ENCODE peak calls at places on chromosomes 16 and 17, in nine cellular contexts. Y, P, M, H, C, D, F, I and O are unnamed samples.

GRCh38 chr17:37710344-37710886 is 34.4 kb downstream of the HNF1B start:
- DNase-seq in D (no peak), C (no peak), I (peak), M (no peak), F (peak), P (peak), Y (peak), H (no peak), O (no peak)

GRCh38 chr16:17155480-17155879 is 315.3 kb downstream of the XYLT1 start:
- DNase-seq in Y (no peak), D (no peak), P (no peak), H (no peak), I (no peak), F (no peak), C (no peak), M (no peak), O (no peak)

GRCh38 chr16:87436225-87437172 is 44.4 kb downstream of the MAP1LC3B start:
- DNase-seq in C (no peak), Y (no peak), P (no peak), I (no peak), F (peak), D (no peak), M (no peak), H (peak), O (no peak)

GRCh38 chr16:68062910-68063393 is 22.2 kb upstream of the NFATC3 start:
- DNase-seq in M (peak), P (peak), D (no peak), F (no peak), H (no peak), I (no peak), Y (no peak), C (no peak), O (no peak)

GRCh38 chr17:19250421-19251141 is 13.4 kb downstream of the EPN2 start:
- DNase-seq in P (no peak), C (peak), H (peak), Y (no peak), F (no peak), I (peak), D (no peak), M (no peak), O (peak)

GRCh38 chr17:15966183-15966878 is 21.4 kb downstream of the ADORA2B start:
- DNase-seq in C (no peak), D (no peak), P (peak), M (no peak), F (no peak), H (no peak), Y (peak), I (no peak), O (no peak)

GRCh38 chr16:46897471-46897870 is 13.3 kb downstream of the GPT2 start:
- DNase-seq in H (no peak), D (no peak), Y (no peak), C (no peak), F (no peak), M (no peak), P (no peak), I (no peak), O (no peak)

GRCh38 chr16:70392606-70393005 is 45.9 kb downstream of the DDX19A start:
- DNase-seq in D (no peak), M (no peak), Y (no peak), I (no peak), F (no peak), H (no peak), C (no peak), P (no peak), O (no peak)

GRCh38 chr16:4077083-4077714 is 39.0 kb downstream of the ADCY9 start:
- DNase-seq in M (no peak), D (no peak), C (no peak), H (no peak), I (no peak), P (no peak), F (no peak), Y (no peak), O (no peak)

GRCh38 chr16:25298165-25298872 is 40.7 kb upstream of the ZKSCAN2 start:
- DNase-seq in D (peak), Y (peak), I (no peak), P (no peak), C (no peak), M (no peak), H (no peak), F (no peak), O (no peak)

GRCh38 chr16:88888057-88888777 is 21.8 kb upstream of the PABPN1L start:
- DNase-seq in I (no peak), D (no peak), Y (no peak), H (no peak), F (no peak), M (no peak), C (peak), P (no peak), O (no peak)

GRCh38 chr16:19858654-19859018 is 26.0 kb downstream of the GPRC5B start:
- DNase-seq in I (no peak), C (no peak), H (no peak), P (no peak), D (no peak), F (no peak), Y (no peak), M (no peak), O (no peak)

GRCh38 chr16:30949655-30950515 is 1.0 kb downstream of the ORAI3 start:
- DNase-seq in M (peak), F (peak), H (peak), Y (peak), I (peak), D (peak), P (peak), C (peak), O (no peak)

GRCh38 chr17:2025622-2026309 is 632 bp upstream of the RTN4RL1 start:
- DNase-seq in C (peak), H (peak), P (peak), M (peak), I (peak), D (peak), Y (peak), F (peak), O (peak)

GRCh38 chr17:79026345-79027273 is 2.6 kb downstream of the C1QTNF1 start:
- DNase-seq in M (no peak), F (no peak), C (peak), D (peak), Y (peak), H (peak), P (peak), I (no peak), O (no peak)

GRCh38 chr16:65919977-65920376 is 446.5 kb upstream of the CDH5 start:
- DNase-seq in M (no peak), P (no peak), D (no peak), Y (no peak), F (no peak), H (no peak), I (no peak), C (no peak), O (no peak)

GRCh38 chr16:87854053-87854906 is 15.0 kb downstream of the SLC7A5 start:
- DNase-seq in C (no peak), F (no peak), Y (peak), P (no peak), I (no peak), D (peak), M (no peak), H (no peak), O (no peak)

GRCh38 chr17:19336938-19337711 is 25.4 kb downstream of the B9D1 start:
- DNase-seq in F (peak), Y (peak), H (peak), I (no peak), C (peak), D (peak), P (peak), M (no peak), O (no peak)

GRCh38 chr16:49441366-49441780 is 67.8 kb downstream of the C16orf78 start:
- DNase-seq in P (peak), D (no peak), C (peak), H (peak), F (no peak), Y (no peak), M (peak), I (peak), O (no peak)

GRCh38 chr16:1530883-1531637 is 2.4 kb upstream of the TMEM204 start:
- DNase-seq in H (no peak), P (no peak), D (peak), M (no peak), Y (no peak), F (no peak), C (peak), I (peak), O (no peak)

GRCh38 chr16:69567031-69567680 is 1.4 kb downstream of the NFAT5 start:
- DNase-seq in I (no peak), H (peak), Y (peak), P (no peak), C (no peak), F (peak), M (no peak), D (peak), O (no peak)

GRCh38 chr16:89199241-89200123 is 855 bp downstream of the SLC22A31 start:
- DNase-seq in H (no peak), I (no peak), F (no peak), M (no peak), C (no peak), Y (no peak), D (peak), P (no peak), O (no peak)

GRCh38 chr17:59401725-59402124 is 70.3 kb downstream of the YPEL2 start:
- DNase-seq in P (no peak), F (no peak), M (no peak), D (no peak), C (no peak), H (no peak), Y (peak), I (no peak), O (no peak)

GRCh38 chr17:4843451-4843850 is 10.3 kb downstream of the MINK1 start:
- DNase-seq in I (no peak), D (no peak), Y (no peak), C (no peak), F (no peak), M (no peak), P (no peak), H (no peak), O (no peak)

GRCh38 chr16:59573528-59574271 is 839.6 kb upstream of the GOT2 start:
- DNase-seq in Y (no peak), H (no peak), I (no peak), P (no peak), M (no peak), F (peak), C (no peak), D (peak), O (no peak)

GRCh38 chr16:78183437-78183836 is 84.0 kb downstream of the WWOX start:
- DNase-seq in H (no peak), Y (no peak), D (no peak), P (no peak), F (no peak), M (no peak), C (no peak), I (no peak), O (no peak)

GRCh38 chr17:1521067-1521466 is 4.7 kb upstream of the INPP5K start:
- DNase-seq in P (no peak), I (no peak), F (no peak), M (no peak), D (no peak), Y (no peak), H (no peak), C (no peak), O (no peak)

GRCh38 chr17:10777131-10777805 is 26.6 kb downstream of the TMEM238L start:
- DNase-seq in H (no peak), D (no peak), F (no peak), P (no peak), I (no peak), C (no peak), Y (no peak), M (no peak), O (no peak)

GRCh38 chr17:61235821-61236197 is 163.8 kb upstream of the TBX2 start:
- DNase-seq in C (no peak), H (no peak), Y (peak), P (no peak), F (peak), M (no peak), D (no peak), I (no peak), O (no peak)

GRCh38 chr16:57672416-57672815 is 4.3 kb downstream of the ADGRG3 start:
- DNase-seq in Y (no peak), H (no peak), P (no peak), I (no peak), C (no peak), F (no peak), M (no peak), D (no peak), O (no peak)

GRCh38 chr17:8073627-8074485 is 13.7 kb downstream of the ALOX12B start:
- DNase-seq in M (peak), C (peak), D (peak), I (peak), H (peak), F (peak), P (peak), Y (peak), O (no peak)
- H3K27ac ChIP-seq in M (no peak), C (no peak), D (no peak), I (no peak), H (no peak), F (no peak), P (no peak), Y (no peak), O (no peak)

DNA sequence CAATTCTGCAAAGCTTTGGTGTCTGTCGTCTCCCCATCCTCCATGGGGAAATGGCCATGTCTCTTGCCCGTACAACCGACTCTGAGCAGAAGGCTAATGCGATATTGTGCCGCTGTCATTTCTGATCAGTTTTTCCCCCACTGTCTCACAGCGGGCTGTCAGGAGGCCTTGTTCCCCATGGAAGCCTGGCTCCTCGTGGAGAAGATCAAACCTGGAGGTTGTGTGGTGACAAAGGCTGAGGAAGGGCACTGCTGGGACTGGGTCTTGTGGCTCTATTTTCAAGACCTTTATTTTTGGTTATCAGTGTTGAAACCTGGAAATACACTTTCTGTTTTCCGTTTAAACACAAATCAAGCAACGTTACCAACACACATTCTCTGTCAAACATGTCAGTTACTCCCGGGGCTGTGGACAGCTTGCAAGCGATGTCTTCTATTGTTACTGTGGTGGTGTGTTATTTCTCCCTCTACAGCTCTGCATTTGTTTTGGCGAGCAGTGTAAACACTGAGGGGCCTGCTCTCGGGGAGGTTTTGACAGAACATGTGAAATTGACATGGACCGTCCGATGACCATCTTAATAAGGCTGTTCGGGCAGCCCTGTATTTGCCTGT is 12.3 kb downstream of the RBFOX1 start:
- DNase-seq in P (no peak), C (peak), D (no peak), F (no peak), Y (no peak), M (no peak), H (no peak), I (no peak), O (no peak)
- H3K27ac ChIP-seq in P (no peak), C (peak), D (no peak), F (no peak), Y (no peak), M (no peak), H (no peak), I (peak), O (no peak)

GRCh38 chr17:77779711-77780539 is 178.6 kb upstream of the TNRC6C start:
- DNase-seq in P (no peak), Y (no peak), D (peak), M (no peak), I (peak), H (peak), C (peak), F (no peak), O (peak)
- H3K27ac ChIP-seq in P (peak), Y (no peak), D (no peak), M (no peak), I (peak), H (no peak), C (peak), F (no peak), O (peak)

GRCh38 chr17:47993964-47994363 is 23.1 kb downstream of the CDK5RAP3 start:
- DNase-seq in Y (no peak), I (no peak), F (no peak), H (no peak), M (no peak), D (no peak), P (no peak), C (no peak), O (no peak)
- H3K27ac ChIP-seq in Y (no peak), I (no peak), F (no peak), H (no peak), M (no peak), D (no peak), P (no peak), C (no peak), O (no peak)

GRCh38 chr16:16133943-16134604 is 89.2 kb downstream of the ABCC6 start:
- DNase-seq in P (no peak), Y (no peak), D (no peak), I (no peak), F (no peak), C (no peak), M (no peak), H (no peak), O (no peak)
- H3K27ac ChIP-seq in P (no peak), Y (no peak), D (no peak), I (no peak), F (no peak), C (no peak), M (no peak), H (no peak), O (no peak)

GRCh38 chr17:81278831-81279230 is 16.3 kb downstream of the SLC38A10 start:
- DNase-seq in Y (no peak), C (no peak), H (no peak), D (no peak), P (no peak), F (no peak), M (no peak), I (no peak), O (no peak)
- H3K27ac ChIP-seq in Y (no peak), C (peak), H (no peak), D (no peak), P (peak), F (no peak), M (no peak), I (no peak), O (no peak)

DNA sequence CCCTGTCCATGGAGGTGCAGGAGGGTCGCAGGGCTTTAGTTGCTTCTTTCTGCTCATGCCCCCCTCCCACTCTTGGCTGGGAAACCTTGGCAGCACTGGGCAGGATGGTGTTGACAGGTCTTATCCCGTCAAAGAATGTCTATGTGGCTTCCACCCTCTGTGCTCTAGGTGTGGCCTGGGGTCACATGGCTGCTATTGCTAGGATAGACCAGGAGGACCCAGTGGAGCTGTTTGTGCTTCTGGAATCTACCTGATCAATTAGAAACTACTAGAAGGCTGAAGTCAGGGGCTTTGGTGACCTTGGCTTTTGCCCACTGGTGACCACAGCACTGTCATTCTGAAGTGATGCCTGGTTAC is 105.8 kb downstream of the CMIP start:
- DNase-seq in H (no peak), I (no peak), M (no peak), P (no peak), C (no peak), D (peak), F (no peak), Y (peak), O (no peak)
- H3K27ac ChIP-seq in H (no peak), I (no peak), M (no peak), P (no peak), C (no peak), D (peak), F (no peak), Y (peak), O (no peak)

DNA sequence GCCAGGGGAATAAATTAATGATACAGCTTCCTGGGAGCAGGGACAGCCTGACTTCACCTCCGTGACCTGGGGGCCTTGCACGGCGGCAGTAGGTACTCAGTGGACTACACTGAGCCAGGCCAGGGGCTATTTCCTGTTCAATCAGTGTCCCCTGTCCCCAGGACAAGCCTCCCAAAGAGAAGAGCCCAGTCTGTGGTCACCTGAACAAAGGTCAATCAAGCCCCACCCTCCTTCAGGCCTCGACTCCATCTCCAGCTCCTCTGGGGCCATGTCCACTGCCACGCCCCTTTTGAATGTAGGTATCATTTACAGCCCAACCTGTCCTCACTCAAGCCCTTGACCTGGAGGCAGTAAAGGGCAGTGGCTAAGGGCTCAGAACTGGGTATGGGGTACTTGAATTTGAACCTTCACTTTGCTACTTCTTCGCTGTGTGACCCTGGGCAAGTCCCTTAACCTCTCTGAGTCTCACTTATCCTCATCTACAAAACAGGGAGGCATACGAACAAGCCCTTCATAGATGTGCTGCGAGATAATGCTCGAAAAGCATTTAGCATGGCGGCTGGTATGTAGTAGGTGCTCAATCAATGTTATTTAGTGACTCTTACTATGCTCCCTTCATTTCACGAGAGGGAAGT is 29.0 kb downstream of the MYH11 start:
- DNase-seq in Y (no peak), I (no peak), P (no peak), C (no peak), M (no peak), D (no peak), F (no peak), H (no peak), O (no peak)
- H3K27ac ChIP-seq in Y (no peak), I (no peak), P (peak), C (no peak), M (no peak), D (no peak), F (no peak), H (no peak), O (no peak)

GRCh38 chr17:42553161-42553818 is 567 bp downstream of the HSD17B1 start:
- DNase-seq in I (peak), Y (no peak), H (no peak), C (no peak), F (no peak), D (peak), M (no peak), P (no peak), O (no peak)
- H3K27ac ChIP-seq in I (no peak), Y (peak), H (no peak), C (peak), F (no peak), D (no peak), M (no peak), P (peak), O (no peak)

GRCh38 chr17:48563867-48564199 is 14.3 kb downstream of the HOXB4 start:
- DNase-seq in D (no peak), Y (no peak), C (no peak), I (no peak), H (no peak), M (no peak), P (no peak), F (no peak), O (no peak)
- H3K27ac ChIP-seq in D (no peak), Y (no peak), C (peak), I (no peak), H (no peak), M (no peak), P (peak), F (no peak), O (no peak)